ENCODE peak calls at places on chromosomes 11 and 22, in five cellular contexts. F, B, R, C and A are unnamed samples.

GRCh38 chr11:121463689-121464335 is 11.0 kb upstream of the SORL1-AS1 start:
- DNase-seq in B (no peak), F (no peak), C (no peak), R (no peak), A (no peak)

GRCh38 chr22:35310556-35311550 is 11.2 kb downstream of the TOM1 start:
- DNase-seq in R (no peak), F (no peak), C (peak), B (no peak), A (no peak)

GRCh38 chr22:29265306-29265705 is 2.5 kb downstream of the RHBDD3 start:
- DNase-seq in B (no peak), C (no peak), R (no peak), F (no peak), A (no peak)

GRCh38 chr11:70415642-70416395 is 17.5 kb downstream of the CTTN start:
- DNase-seq in C (no peak), F (no peak), R (no peak), B (no peak), A (peak)

GRCh38 chr11:115117931-115118479 is 386.2 kb downstream of the CADM1 start:
- DNase-seq in B (no peak), F (no peak), R (no peak), C (no peak), A (no peak)

GRCh38 chr11:63682045-63682915 is 980 bp downstream of the RTN3 start:
- DNase-seq in C (peak), B (no peak), F (no peak), R (peak), A (peak)

GRCh38 chr22:20080776-20081654 is 974 bp downstream of the DGCR8 start:
- DNase-seq in C (peak), R (peak), B (no peak), F (no peak), A (peak)

GRCh38 chr11:117870176-117870952 is 6.1 kb downstream of the FXYD6 start:
- DNase-seq in C (no peak), B (no peak), R (no peak), F (no peak), A (no peak)

GRCh38 chr22:47395481-47395880 is 633.0 kb downstream of the TBC1D22A start:
- DNase-seq in R (no peak), B (no peak), F (no peak), C (no peak), A (no peak)

GRCh38 chr11:31810779-31811647 is at the start of gene PAX6:
- DNase-seq in R (peak), F (no peak), B (no peak), C (peak), A (peak)

GRCh38 chr22:24410110-24410856 is 17.1 kb upstream of the ADORA2A start:
- DNase-seq in C (no peak), R (no peak), B (no peak), F (no peak), A (no peak)

GRCh38 chr22:50674127-50674493 is 1.5 kb downstream of the SHANK3 start:
- DNase-seq in F (no peak), B (no peak), R (no peak), C (no peak), A (no peak)

GRCh38 chr22:37176464-37177061 is 11.5 kb downstream of the C1QTNF6 start:
- DNase-seq in R (no peak), F (no peak), C (no peak), B (peak), A (peak)

GRCh38 chr22:28075260-28075981 is 156.4 kb upstream of the PITPNB start:
- DNase-seq in C (peak), R (peak), F (no peak), B (peak), A (no peak)

GRCh38 chr22:23533328-23533762 is 46.7 kb downstream of the IGLL1 start:
- DNase-seq in C (peak), B (no peak), R (peak), F (no peak), A (peak)

GRCh38 chr11:69587454-69588081 is 53.4 kb upstream of the CCND1 start:
- DNase-seq in C (peak), B (no peak), R (peak), F (no peak), A (no peak)

GRCh38 chr11:8247312-8247711 is 16.4 kb downstream of the LMO1 start:
- DNase-seq in R (no peak), C (peak), B (no peak), F (no peak), A (peak)

GRCh38 chr11:105393326-105393725 is 216.5 kb upstream of the GRIA4 start:
- DNase-seq in B (no peak), C (no peak), R (peak), F (no peak), A (no peak)

GRCh38 chr22:24996420-24996952 is 44.0 kb downstream of the KIAA1671 start:
- DNase-seq in B (no peak), C (peak), F (no peak), R (peak), A (no peak)

GRCh38 chr11:87301785-87302540 is 264.2 kb downstream of the TMEM135 start:
- DNase-seq in R (no peak), B (no peak), F (no peak), C (peak), A (no peak)

GRCh38 chr11:10478066-10478465 is 23.0 kb downstream of the AMPD3 start:
- DNase-seq in F (no peak), C (no peak), R (peak), B (no peak), A (no peak)